ENCODE peak calls at places on chromosome 14, in four cellular contexts. Y is IMR-90, L is neuronal stem cell, Q is trophoblast cell. G is an unnamed sample.

GRCh38 chr14:73786632-73786941 is 65.0 kb upstream of the PTGR2 start:
- DNase-seq in Y (peak; percentile 40), L (no peak), Q (no peak), G (peak; percentile 60)

GRCh38 chr14:57848353-57848752 is 17.5 kb downstream of the SLC35F4 start:
- DNase-seq in Y (no peak), L (no peak), Q (no peak), G (no peak)

GRCh38 chr14:73988065-73988464 is 31.0 kb downstream of the ENTPD5 start:
- DNase-seq in Y (no peak), L (no peak), Q (no peak), G (no peak)

GRCh38 chr14:68784995-68785816 is 7.7 kb downstream of the ZFP36L1 start:
- DNase-seq in Y (peak; percentile 86), L (no peak), Q (peak; percentile 21), G (peak; percentile 79)

GRCh38 chr14:69573841-69574265 is 818 bp downstream of the CCDC177 start:
- DNase-seq in Y (no peak), L (peak; percentile 88), Q (no peak), G (no peak)

GRCh38 chr14:94374749-94375148 is 13.7 kb downstream of the SERPINA1 start:
- DNase-seq in Y (peak; percentile 23), L (no peak), Q (no peak), G (no peak)

GRCh38 chr14:36019126-36019525 is 157.4 kb downstream of the PTCSC3 start:
- DNase-seq in Y (no peak), L (no peak), Q (no peak), G (no peak)

GRCh38 chr14:50839696-50840095 is 8.7 kb upstream of the NIN start:
- DNase-seq in Y (no peak), L (no peak), Q (no peak), G (no peak)

GRCh38 chr14:71497645-71498086 is 434.6 kb upstream of the RGS6 start:
- DNase-seq in Y (peak; percentile 82), L (no peak), Q (no peak), G (no peak)

GRCh38 chr14:84646791-84647500 is 883.0 kb upstream of the FLRT2 start:
- DNase-seq in Y (peak; percentile 11), L (no peak), Q (no peak), G (peak; percentile 50)

GRCh38 chr14:54854181-54854580 is 48.4 kb downstream of the GCH1 start:
- DNase-seq in Y (no peak), L (no peak), Q (no peak), G (no peak)

GRCh38 chr14:75832621-75833297 is 149.0 kb downstream of the TGFB3 start:
- DNase-seq in Y (peak; percentile 87), L (no peak), Q (peak; percentile 87), G (no peak)

GRCh38 chr14:22474730-22475351 is 114.2 kb downstream of the DAD1 start:
- DNase-seq in Y (peak; percentile 2), L (no peak), Q (no peak), G (no peak)

GRCh38 chr14:57461777-57462320 is 31.8 kb downstream of the CCDC198 start:
- DNase-seq in Y (no peak), L (no peak), Q (no peak), G (peak; percentile 3)

GRCh38 chr14:39472078-39472477 is 39.8 kb upstream of the FBXO33 start:
- DNase-seq in Y (no peak), L (no peak), Q (no peak), G (no peak)

GRCh38 chr14:100567009-100567876 is 20.0 kb downstream of the BEGAIN start:
- DNase-seq in Y (no peak), L (no peak), Q (no peak), G (no peak)
- H4K8ac ChIP-seq in Y (no peak overlapping the region), L (no peak overlapping the region), Q (no peak overlapping the region), G (no peak overlapping the region)

DNA sequence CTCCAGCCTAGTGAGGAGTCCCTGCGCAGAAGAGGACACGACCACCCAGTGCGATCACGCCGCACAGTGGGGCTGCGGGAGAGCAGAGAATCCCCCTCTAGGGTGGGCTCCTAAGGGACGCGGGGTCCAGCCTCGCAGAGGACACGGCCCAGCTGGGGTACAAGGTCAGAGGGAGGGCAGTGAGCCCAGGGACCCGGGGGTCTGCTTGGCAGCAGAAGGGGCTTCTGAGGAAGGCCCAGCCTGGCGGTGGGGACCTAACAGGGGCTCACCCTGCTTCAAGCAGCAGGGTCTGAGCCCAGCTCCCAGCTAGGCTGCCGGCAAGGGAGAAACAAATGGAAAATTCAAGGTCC is 326.7 kb upstream of the DIO3 start:
- DNase-seq in Y (no peak), L (no peak), Q (no peak), G (no peak)
- H4K8ac ChIP-seq in Y (no peak overlapping the region), L (no peak overlapping the region), Q (no peak overlapping the region), G (no peak overlapping the region)

GRCh38 chr14:56268039-56268438 is 149.8 kb downstream of the PELI2 start:
- DNase-seq in Y (peak; percentile 84), L (no peak), Q (no peak), G (no peak)

GRCh38 chr14:56262530-56262929 is 144.3 kb downstream of the PELI2 start:
- DNase-seq in Y (no peak), L (no peak), Q (no peak), G (no peak)
- H4K8ac ChIP-seq in Y (no peak overlapping the region), L (no peak overlapping the region), Q (no peak overlapping the region), G (no peak overlapping the region)

GRCh38 chr14:61280526-61281185 is 482 bp downstream of the TMEM30B start:
- DNase-seq in Y (peak; percentile 34), L (no peak), Q (peak; percentile 51), G (peak; percentile 18)

GRCh38 chr14:61277784-61278183 is 3.4 kb downstream of the TMEM30B start:
- DNase-seq in Y (no peak), L (no peak), Q (no peak), G (no peak)

GRCh38 chr14:61281911-61282310 is 773 bp upstream of the TMEM30B start:
- DNase-seq in Y (no peak), L (no peak), Q (no peak), G (no peak)

GRCh38 chr14:61281186-61281676 is at the start of gene TMEM30B:
- DNase-seq in Y (no peak), L (no peak), Q (peak; percentile 90), G (no peak)

GRCh38 chr14:61280092-61280525 is 1.0 kb downstream of the TMEM30B start:
- DNase-seq in Y (no peak), L (no peak), Q (no peak), G (no peak)
- H4K8ac ChIP-seq in Y (no peak overlapping the region), L (peak overlapping the region; percentile 48), Q (peak overlapping the region; percentile 78), G (no peak overlapping the region)

DNA sequence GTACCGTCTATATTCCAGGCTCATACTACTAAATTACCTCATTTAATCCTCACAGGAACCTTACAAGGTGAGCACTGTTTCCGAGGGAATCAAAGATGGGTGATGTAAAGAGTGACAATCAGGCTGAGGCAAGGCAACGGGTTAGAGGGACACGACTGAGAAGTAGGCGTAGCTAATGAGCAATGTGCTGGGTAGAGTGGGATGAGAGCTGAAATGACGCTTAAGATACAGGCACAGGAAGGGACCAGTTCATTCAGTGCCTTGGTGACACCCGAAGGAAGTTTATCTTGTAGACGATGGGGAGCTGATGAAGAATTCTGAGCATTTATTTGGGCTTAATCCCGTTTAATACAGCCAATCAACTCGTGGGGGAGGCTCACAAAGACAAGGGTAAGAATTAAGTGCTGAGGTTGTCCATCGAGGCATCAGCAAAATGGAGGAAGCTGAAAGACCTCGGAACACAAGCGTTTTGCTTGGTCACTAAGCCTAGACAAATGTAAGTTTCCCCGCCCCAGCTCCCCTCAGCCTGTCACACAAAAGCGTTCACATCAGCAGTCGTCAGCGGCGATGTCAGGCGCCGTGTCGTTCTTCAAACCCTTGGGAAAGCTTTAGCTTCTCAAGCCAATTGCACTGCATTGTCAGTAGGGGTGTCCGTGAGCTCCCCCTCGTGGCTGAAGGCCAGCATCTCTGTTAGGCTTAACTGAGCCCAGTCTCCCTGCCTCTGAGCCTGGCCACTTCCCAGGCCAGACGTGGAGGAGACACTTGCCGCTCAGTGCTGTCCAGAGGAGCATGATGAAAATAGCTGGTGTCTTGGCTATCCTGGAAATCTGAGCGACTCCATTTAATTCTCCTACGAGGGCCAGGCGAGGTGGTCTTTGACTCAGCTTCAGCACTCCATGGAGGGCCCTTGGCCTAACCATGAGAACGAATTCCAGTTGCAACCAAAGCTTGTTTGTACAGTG is 288.5 kb upstream of the G2E3 start:
- DNase-seq in Y (peak; percentile 81), L (peak; percentile 90), Q (peak; percentile 58), G (peak; percentile 82)
- H4K8ac ChIP-seq in Y (peak overlapping the region; percentile 42), L (no peak overlapping the region), Q (no peak overlapping the region), G (peak overlapping the region; percentile 45)

DNA sequence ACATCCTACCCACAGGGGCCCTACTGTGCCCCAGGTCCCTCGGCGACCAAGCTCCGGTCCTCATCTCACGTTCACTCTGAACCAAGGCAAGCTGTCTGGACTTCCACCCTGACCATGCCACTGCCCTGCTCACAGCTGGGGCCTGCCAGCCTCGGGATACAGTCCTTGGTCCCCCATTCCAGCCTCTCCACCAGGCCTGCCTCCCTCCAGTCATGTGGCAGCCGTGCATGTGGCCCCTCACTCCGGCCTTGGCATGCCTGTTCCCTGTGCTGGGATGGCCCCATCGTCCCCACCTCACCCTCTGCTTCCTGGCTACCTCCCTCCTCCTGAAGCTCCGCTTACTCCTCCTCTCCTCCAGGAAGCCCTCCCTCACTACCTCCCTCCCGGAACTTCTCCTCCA is 38.6 kb upstream of the DLK1 start:
- DNase-seq in Y (no peak), L (no peak), Q (no peak), G (no peak)
- H4K8ac ChIP-seq in Y (no peak overlapping the region), L (peak overlapping the region; percentile 8), Q (no peak overlapping the region), G (peak overlapping the region; percentile 20)

GRCh38 chr14:99381688-99382060 is 99.0 kb downstream of the SETD3 start:
- DNase-seq in Y (no peak), L (no peak), Q (no peak), G (no peak)
- H4K8ac ChIP-seq in Y (no peak overlapping the region), L (no peak overlapping the region), Q (no peak overlapping the region), G (peak overlapping the region; percentile 5)

DNA sequence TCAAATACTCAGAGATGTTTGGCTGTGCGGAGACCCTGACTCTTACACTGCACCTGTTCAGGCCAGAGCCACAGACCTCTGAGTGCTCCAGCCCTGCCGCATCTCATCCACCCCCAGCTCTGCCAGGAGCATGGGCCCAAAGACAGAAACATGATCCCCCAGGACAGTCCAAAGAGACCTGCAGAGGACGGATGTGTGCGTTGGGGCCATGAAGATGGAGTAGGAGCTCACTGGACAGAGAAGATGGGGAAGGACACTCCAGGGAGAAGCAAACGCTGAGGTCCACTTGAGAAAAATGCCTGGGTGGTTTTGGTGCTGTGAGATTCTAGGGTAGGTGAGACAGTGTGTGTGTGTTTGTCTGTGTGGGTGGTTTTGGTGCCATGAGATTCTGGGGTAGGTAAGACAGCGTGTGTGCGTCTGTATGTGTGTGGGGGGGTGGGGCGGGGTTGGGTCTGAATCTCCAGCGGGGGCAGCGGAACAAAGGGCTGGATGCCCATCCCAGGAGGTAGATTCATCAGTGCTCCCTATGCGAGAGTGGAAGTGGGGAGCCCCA is 818 bp upstream of the HHIPL1 start:
- DNase-seq in Y (no peak), L (no peak), Q (no peak), G (no peak)
- H4K8ac ChIP-seq in Y (no peak overlapping the region), L (no peak overlapping the region), Q (peak overlapping the region; percentile 99), G (no peak overlapping the region)

G was measured in mesenchymal stem cell.